ENCODE peak calls at places on chromosome 5, in seven cellular contexts. R is IMR-90, E is HepG2, P is SK-N-SH, K is fibroblast of lung, Y is H9, X is mammary epithelial cell. C is an unnamed sample.

GRCh38 chr5:79284852-79285251 is 48.9 kb downstream of the JMY start:
- DNase-seq in R (peak; percentile 72), E (no peak), P (no peak), K (peak; percentile 29), Y (no peak), X (no peak), C (no peak)

GRCh38 chr5:172511952-172512351 is 57.6 kb upstream of the SH3PXD2B start:
- DNase-seq in R (no peak), E (no peak), P (no peak), K (no peak), Y (no peak), X (no peak), C (no peak)

GRCh38 chr5:126917918-126918623 is 112.3 kb downstream of the MARCHF3 start:
- DNase-seq in R (peak; percentile 74), E (no peak), P (peak; percentile 77), K (peak; percentile 75), Y (peak; percentile 54), X (no peak), C (no peak)

GRCh38 chr5:9343146-9343850 is 202.6 kb downstream of the SEMA5A start:
- DNase-seq in R (peak; percentile 64), E (no peak), P (no peak), K (peak; percentile 77), Y (no peak), X (peak; percentile 57), C (no peak)

GRCh38 chr5:68565427-68565826 is 349.9 kb downstream of the PIK3R1 start:
- DNase-seq in R (no peak), E (no peak), P (no peak), K (no peak), Y (no peak), X (no peak), C (peak; percentile 89)

GRCh38 chr5:159290741-159291140 is 27.7 kb downstream of the UBLCP1 start:
- DNase-seq in R (peak; percentile 19), E (no peak), P (no peak), K (peak; percentile 66), Y (no peak), X (peak; percentile 46), C (no peak)

GRCh38 chr5:127517110-127517479 is 345 bp upstream of the PRRC1 start:
- DNase-seq in R (peak; percentile 23), E (peak; percentile 57), P (no peak), K (peak; percentile 52), Y (no peak), X (no peak), C (no peak)

GRCh38 chr5:44875661-44876250 is 67.0 kb downstream of the MRPS30 start:
- DNase-seq in R (peak; percentile 52), E (peak; percentile 51), P (no peak), K (peak; percentile 94), Y (no peak), X (peak; percentile 96), C (peak; percentile 50)

GRCh38 chr5:142472306-142472951 is 147.6 kb upstream of the SPRY4 start:
- DNase-seq in R (peak; percentile 96), E (peak; percentile 66), P (no peak), K (peak; percentile 95), Y (no peak), X (peak; percentile 85), C (no peak)

GRCh38 chr5:105956456-105957177 is 1714.1 kb downstream of the EFNA5 start:
- DNase-seq in R (peak; percentile 35), E (no peak), P (no peak), K (peak; percentile 23), Y (no peak), X (no peak), C (no peak)

GRCh38 chr5:65327582-65327981 is 154.1 kb downstream of the ADAMTS6 start:
- DNase-seq in R (peak; percentile 77), E (peak; percentile 59), P (no peak), K (peak; percentile 89), Y (no peak), X (peak; percentile 30), C (no peak)

GRCh38 chr5:160312139-160312959 is at the start of gene CCNJL:
- DNase-seq in R (peak; percentile 44), E (peak; percentile 52), P (peak; percentile 100), K (peak; percentile 53), Y (peak; percentile 87), X (peak; percentile 64), C (no peak)

GRCh38 chr5:156383510-156383909 is 56.5 kb downstream of the SGCD start:
- DNase-seq in R (peak; percentile 90), E (no peak), P (no peak), K (peak; percentile 59), Y (no peak), X (no peak), C (no peak)

GRCh38 chr5:103473725-103474124 is 88.9 kb downstream of the NUDT12 start:
- DNase-seq in R (no peak), E (no peak), P (no peak), K (no peak), Y (no peak), X (no peak), C (no peak)

GRCh38 chr5:72860499-72860898 is 44.0 kb downstream of the TNPO1 start:
- DNase-seq in R (peak; percentile 76), E (no peak), P (no peak), K (peak; percentile 82), Y (no peak), X (no peak), C (no peak)

GRCh38 chr5:86971034-86971511 is 296.6 kb upstream of the RASA1 start:
- DNase-seq in R (peak; percentile 27), E (peak; percentile 3), P (no peak), K (peak; percentile 27), Y (no peak), X (peak; percentile 3), C (peak; percentile 26)

GRCh38 chr5:33223563-33224305 is 217.0 kb upstream of the TARS1 start:
- DNase-seq in R (peak; percentile 15), E (no peak), P (no peak), K (peak; percentile 51), Y (no peak), X (no peak), C (no peak)

GRCh38 chr5:145825751-145826180 is 9.4 kb downstream of the PRELID2 start:
- DNase-seq in R (peak; percentile 69), E (peak; percentile 61), P (peak; percentile 42), K (peak; percentile 56), Y (no peak), X (peak; percentile 25), C (peak; percentile 61)

GRCh38 chr5:173039964-173040363 is 16.2 kb upstream of the CREBRF start:
- DNase-seq in R (no peak), E (no peak), P (no peak), K (no peak), Y (no peak), X (no peak), C (no peak)

GRCh38 chr5:179793470-179794139 is at the start of gene LTC4S:
- DNase-seq in R (peak; percentile 27), E (no peak), P (no peak), K (peak; percentile 73), Y (peak; percentile 27), X (no peak), C (peak; percentile 26)

GRCh38 chr5:60844429-60844890 is 391 bp upstream of the ELOVL7 start:
- DNase-seq in R (peak; percentile 29), E (peak; percentile 5), P (no peak), K (peak; percentile 30), Y (no peak), X (peak; percentile 83), C (no peak)

GRCh38 chr5:150489358-150490295 is 18.3 kb upstream of the NDST1 start:
- DNase-seq in R (peak; percentile 71), E (no peak), P (no peak), K (peak; percentile 73), Y (peak; percentile 58), X (no peak), C (peak; percentile 89)

GRCh38 chr5:127068771-127069330 is 4.5 kb downstream of the C5orf63 start:
- DNase-seq in R (peak; percentile 47), E (no peak), P (no peak), K (peak; percentile 83), Y (no peak), X (no peak), C (no peak)

GRCh38 chr5:15286659-15287058 is 213.3 kb upstream of the FBXL7 start:
- DNase-seq in R (no peak), E (no peak), P (peak; percentile 12), K (no peak), Y (no peak), X (no peak), C (no peak)

GRCh38 chr5:54531536-54531935 is 14.0 kb downstream of the SNX18 start:
- DNase-seq in R (no peak), E (no peak), P (no peak), K (peak; percentile 77), Y (no peak), X (peak; percentile 52), C (no peak)

GRCh38 chr5:173012882-173013281 is 29.3 kb downstream of the ATP6V0E1 start:
- DNase-seq in R (no peak), E (no peak), P (no peak), K (no peak), Y (no peak), X (no peak), C (no peak)

GRCh38 chr5:76715734-76716455 is at the start of gene F2R:
- DNase-seq in R (peak; percentile 70), E (peak; percentile 24), P (peak; percentile 94), K (peak; percentile 81), Y (peak; percentile 83), X (peak; percentile 44), C (no peak)

DNA sequence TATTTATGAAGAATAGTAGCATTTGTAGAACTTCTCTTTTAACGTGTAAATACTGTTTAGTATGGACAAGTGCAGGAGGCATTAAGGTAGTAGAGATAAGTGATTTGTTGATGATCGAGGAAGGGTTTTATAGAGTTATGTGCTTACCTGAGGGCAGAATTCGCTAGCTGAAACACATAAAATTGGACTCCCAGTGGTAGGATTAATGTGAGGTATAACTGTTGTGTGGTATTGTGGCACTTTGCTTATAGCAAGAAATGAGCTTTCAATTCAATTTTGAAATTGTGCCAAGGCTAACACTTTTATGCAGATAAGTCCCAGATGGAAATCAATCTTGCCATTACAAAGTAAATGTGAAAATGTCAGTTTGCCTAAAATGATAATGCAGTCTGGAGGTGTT is 1.2 kb downstream of the AP3S1 start:
- DNase-seq in R (no peak), E (no peak), P (no peak), K (peak; percentile 11), Y (no peak), X (no peak), C (peak; percentile 18)
- H4K20me1 ChIP-seq in R (peaks cover 47% of the 10 kb centered on the region), E (peaks cover 13% of the 10 kb centered on the region), P (peaks cover 51% of the 10 kb centered on the region), K (peaks cover 2% of the 10 kb centered on the region), Y (no peaks in the 10 kb centered on the region), X (no peaks in the 10 kb centered on the region), C (peaks cover 29% of the 10 kb centered on the region)

GRCh38 chr5:93602261-93603149 is 19.5 kb downstream of the NR2F1 start:
- DNase-seq in R (peak; percentile 33), E (no peak), P (peak; percentile 76), K (peak; percentile 58), Y (peak; percentile 71), X (no peak), C (no peak)
- H4K20me1 ChIP-seq in R (peaks cover 1% of the 10 kb centered on the region), E (no peaks in the 10 kb centered on the region), P (no peaks in the 10 kb centered on the region), K (no peaks in the 10 kb centered on the region), Y (no peaks in the 10 kb centered on the region), X (no peaks in the 10 kb centered on the region), C (no peaks in the 10 kb centered on the region)

DNA sequence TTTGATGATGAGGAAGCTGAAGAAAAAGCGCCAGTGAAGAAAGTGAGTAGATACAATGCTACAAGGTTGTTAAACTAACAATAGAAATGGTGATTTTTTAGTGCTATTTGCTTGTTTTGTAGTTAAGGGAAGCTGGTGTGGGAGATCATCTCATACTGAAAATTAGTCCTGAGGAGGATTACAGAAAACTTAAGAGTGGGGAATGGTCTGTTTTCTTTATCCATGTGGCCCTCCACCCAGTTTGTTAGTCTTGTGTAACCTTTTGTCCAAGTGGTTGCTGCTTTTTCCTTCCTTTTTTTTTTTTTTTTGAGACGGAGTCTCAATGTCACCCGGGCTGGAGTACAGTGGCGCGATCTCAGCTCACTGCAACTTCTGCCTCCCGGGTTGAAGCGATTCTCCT is 12.5 kb downstream of the NPM1 start:
- DNase-seq in R (no peak), E (no peak), P (no peak), K (no peak), Y (no peak), X (no peak), C (no peak)
- H4K20me1 ChIP-seq in R (peaks cover 73% of the 10 kb centered on the region), E (peaks cover 73% of the 10 kb centered on the region), P (peaks cover 74% of the 10 kb centered on the region), K (peaks cover 7% of the 10 kb centered on the region), Y (no peaks in the 10 kb centered on the region), X (peaks cover 60% of the 10 kb centered on the region), C (peaks cover 62% of the 10 kb centered on the region)

GRCh38 chr5:154813736-154814135 is 36.7 kb downstream of the FAXDC2 start:
- DNase-seq in R (no peak), E (no peak), P (no peak), K (no peak), Y (no peak), X (no peak), C (no peak)
- H4K20me1 ChIP-seq in R (peaks cover 7% of the 10 kb centered on the region), E (peaks cover 3% of the 10 kb centered on the region), P (peaks cover 3% of the 10 kb centered on the region), K (no peaks in the 10 kb centered on the region), Y (no peaks in the 10 kb centered on the region), X (no peaks in the 10 kb centered on the region), C (peaks cover 7% of the 10 kb centered on the region)

C was measured in OCI-LY7.